ENCODE peak calls at places on chromosomes 6 and 20, in six cellular contexts. C, F, X, W, S and Y are unnamed samples.
A peak's percentile ranks its signal among the peaks of the same experiment; 100 is the strongest.

GRCh38 chr6:47484616-47485015 is 7.0 kb downstream of the CD2AP start:
- DNase-seq in C (no peak), F (no peak), X (peak; percentile 65), W (no peak), S (no peak), Y (no peak)

GRCh38 chr6:136962661-136963060 is 40.6 kb downstream of the SLC35D3 start:
- DNase-seq in C (peak; percentile 87), F (no peak), X (no peak), W (no peak), S (no peak), Y (no peak)

GRCh38 chr6:55678330-55679224 is 99.6 kb upstream of the HMGCLL1 start:
- DNase-seq in C (no peak), F (no peak), X (no peak), W (no peak), S (no peak), Y (no peak)

GRCh38 chr6:109715616-109716015 is 24.5 kb downstream of the FIG4 start:
- DNase-seq in C (no peak), F (no peak), X (no peak), W (no peak), S (no peak), Y (no peak)

GRCh38 chr6:7151381-7151780 is 43.6 kb downstream of the RREB1 start:
- DNase-seq in C (no peak), F (no peak), X (no peak), W (no peak), S (no peak), Y (no peak)

GRCh38 chr6:73263570-73263909 is 544 bp upstream of the KHDC1 start:
- DNase-seq in C (no peak), F (no peak), X (no peak), W (no peak), S (no peak), Y (no peak)

GRCh38 chr6:170088349-170088951 is 202.4 kb downstream of the DLL1 start:
- DNase-seq in C (no peak), F (no peak), X (no peak), W (peak; percentile 49), S (peak; percentile 34), Y (peak; percentile 88)

GRCh38 chr6:159389695-159390094 is 220.5 kb downstream of the FNDC1 start:
- DNase-seq in C (no peak), F (no peak), X (no peak), W (no peak), S (no peak), Y (no peak)

GRCh38 chr20:46572181-46572580 is 21.7 kb upstream of the OCSTAMP start:
- DNase-seq in C (peak; percentile 85), F (no peak), X (no peak), W (no peak), S (no peak), Y (no peak)

GRCh38 chr6:161694995-161695394 is 421.1 kb upstream of the AGPAT4 start:
- DNase-seq in C (no peak), F (peak; percentile 53), X (no peak), W (peak; percentile 23), S (no peak), Y (no peak)

GRCh38 chr20:39067526-39068216 is 105.5 kb downstream of the DHX35 start:
- DNase-seq in C (no peak), F (no peak), X (peak; percentile 62), W (no peak), S (no peak), Y (no peak)

GRCh38 chr6:53412316-53412715 is 63.6 kb upstream of the ELOVL5 start:
- DNase-seq in C (no peak), F (no peak), X (no peak), W (no peak), S (no peak), Y (no peak)

GRCh38 chr6:147852772-147853171 is 344.3 kb downstream of the SAMD5 start:
- DNase-seq in C (no peak), F (no peak), X (peak; percentile 4), W (no peak), S (no peak), Y (no peak)

GRCh38 chr20:4369798-4370124 is 351.9 kb upstream of the PRND start:
- DNase-seq in C (no peak), F (no peak), X (no peak), W (peak; percentile 72), S (no peak), Y (no peak)

GRCh38 chr6:20236899-20237600 is 24.8 kb upstream of the MBOAT1 start:
- DNase-seq in C (no peak), F (no peak), X (no peak), W (no peak), S (no peak), Y (no peak)

GRCh38 chr6:81298751-81299150 is 453.7 kb downstream of the TENT5A start:
- DNase-seq in C (no peak), F (no peak), X (no peak), W (no peak), S (no peak), Y (no peak)

GRCh38 chr20:57167971-57168693 is 98.3 kb downstream of the BMP7 start:
- DNase-seq in C (no peak), F (no peak), X (no peak), W (no peak), S (no peak), Y (peak; percentile 22)

GRCh38 chr6:127459231-127459641 is at the start of gene KIAA0408:
- DNase-seq in C (no peak), F (peak; percentile 37), X (peak; percentile 55), W (no peak), S (no peak), Y (no peak)

GRCh38 chr20:62925420-62926228 is 681 bp downstream of the DIDO1 start:
- DNase-seq in C (no peak), F (peak; percentile 53), X (no peak), W (peak; percentile 69), S (peak; percentile 61), Y (peak; percentile 90)

GRCh38 chr20:11112837-11113236 is 439.0 kb upstream of the JAG1 start:
- DNase-seq in C (peak; percentile 37), F (no peak), X (no peak), W (no peak), S (no peak), Y (no peak)

GRCh38 chr6:10363911-10364310 is 51.0 kb downstream of the TFAP2A start:
- DNase-seq in C (no peak), F (no peak), X (no peak), W (no peak), S (no peak), Y (no peak)

GRCh38 chr20:63943007-63943807 is 13.0 kb downstream of the UCKL1 start:
- DNase-seq in C (no peak), F (peak; percentile 69), X (no peak), W (no peak), S (no peak), Y (peak; percentile 84)